ENCODE peak calls at places on chromosomes 12 and 14, in six cellular contexts. K, Z, D, O, F and U are unnamed samples.

GRCh38 chr12:47832263-47832933 is 12.7 kb upstream of the HDAC7 start:
- DNase-seq in Z (peak), F (no peak), K (no peak), O (no peak), D (no peak), U (no peak)

GRCh38 chr14:106209745-106210144 is 683.4 kb downstream of the TMEM121 start:
- DNase-seq in O (no peak), Z (no peak), F (no peak), K (no peak), D (no peak), U (no peak)

GRCh38 chr12:89212339-89212771 is 139.9 kb downstream of the DUSP6 start:
- DNase-seq in F (peak), O (no peak), D (no peak), K (no peak), Z (peak), U (no peak)

GRCh38 chr14:77206877-77207389 is 25.3 kb downstream of the TMEM63C start:
- DNase-seq in O (no peak), D (no peak), F (no peak), Z (no peak), K (peak), U (no peak)

GRCh38 chr14:97788364-97788763 is 991.2 kb downstream of the VRK1 start:
- DNase-seq in F (no peak), Z (no peak), D (no peak), O (no peak), K (no peak), U (no peak)

GRCh38 chr12:18439541-18439940 is 178.2 kb downstream of the PIK3C2G start:
- DNase-seq in F (no peak), O (peak), Z (no peak), K (no peak), D (no peak), U (no peak)

GRCh38 chr12:68450947-68451260 is 118.7 kb upstream of the MDM1 start:
- DNase-seq in Z (no peak), F (no peak), O (peak), K (no peak), D (no peak), U (no peak)

GRCh38 chr14:29721586-29721985 is 206.1 kb downstream of the PRKD1 start:
- DNase-seq in O (no peak), K (no peak), Z (no peak), F (no peak), D (no peak), U (no peak)

GRCh38 chr14:34538871-34539406 is 562 bp downstream of the EAPP start:
- DNase-seq in K (no peak), D (no peak), Z (no peak), F (no peak), O (peak), U (no peak)

GRCh38 chr12:50598321-50598862 is 93.6 kb downstream of the DIP2B start:
- DNase-seq in Z (no peak), D (no peak), K (no peak), F (no peak), O (peak), U (no peak)

GRCh38 chr12:13713746-13714400 is 267.5 kb downstream of the GRIN2B start:
- DNase-seq in Z (no peak), K (no peak), F (peak), O (no peak), D (no peak), U (no peak)

GRCh38 chr14:100159107-100159864 is at the start of gene DEGS2:
- DNase-seq in K (peak), Z (peak), D (peak), O (peak), F (peak), U (no peak)

GRCh38 chr12:28645891-28646290 is 455.6 kb downstream of the CCDC91 start:
- DNase-seq in O (no peak), K (peak), F (no peak), D (no peak), Z (peak), U (no peak)

GRCh38 chr12:12527820-12528296 is 34.8 kb downstream of the DUSP16 start:
- DNase-seq in O (no peak), D (no peak), F (peak), Z (no peak), K (peak), U (no peak)

GRCh38 chr12:76878045-76878898 is 547 bp downstream of the CSRP2 start:
- DNase-seq in F (peak), O (peak), Z (peak), K (peak), D (peak), U (no peak)

GRCh38 chr12:39920222-39920621 is 185.7 kb downstream of the SLC2A13 start:
- DNase-seq in D (no peak), F (no peak), O (no peak), K (no peak), Z (no peak), U (no peak)

GRCh38 chr12:7907009-7907408 is 29.0 kb downstream of the SLC2A3 start:
- DNase-seq in K (peak), O (peak), Z (no peak), D (peak), F (peak), U (no peak)

GRCh38 chr12:41034686-41035085 is 153.4 kb upstream of the PDZRN4 start:
- DNase-seq in F (no peak), K (no peak), Z (no peak), O (no peak), D (no peak), U (no peak)

GRCh38 chr12:40375076-40375475 is 150.3 kb downstream of the LRRK2 start:
- DNase-seq in K (peak), O (peak), F (no peak), Z (no peak), D (no peak), U (no peak)

GRCh38 chr12:124777399-124778372 is 86.0 kb downstream of the SCARB1 start:
- DNase-seq in F (no peak), Z (no peak), O (no peak), K (no peak), D (no peak), U (no peak)

GRCh38 chr12:124780336-124780735 is 83.3 kb downstream of the SCARB1 start:
- DNase-seq in Z (no peak), F (no peak), D (no peak), K (peak), O (no peak), U (no peak)

GRCh38 chr12:124776126-124776513 is 87.5 kb downstream of the SCARB1 start:
- DNase-seq in O (no peak), K (no peak), Z (no peak), F (no peak), D (no peak), U (no peak)

GRCh38 chr12:124779161-124780141 is 84.2 kb downstream of the SCARB1 start:
- DNase-seq in F (no peak), O (no peak), D (no peak), K (no peak), Z (no peak), U (no peak)

DNA sequence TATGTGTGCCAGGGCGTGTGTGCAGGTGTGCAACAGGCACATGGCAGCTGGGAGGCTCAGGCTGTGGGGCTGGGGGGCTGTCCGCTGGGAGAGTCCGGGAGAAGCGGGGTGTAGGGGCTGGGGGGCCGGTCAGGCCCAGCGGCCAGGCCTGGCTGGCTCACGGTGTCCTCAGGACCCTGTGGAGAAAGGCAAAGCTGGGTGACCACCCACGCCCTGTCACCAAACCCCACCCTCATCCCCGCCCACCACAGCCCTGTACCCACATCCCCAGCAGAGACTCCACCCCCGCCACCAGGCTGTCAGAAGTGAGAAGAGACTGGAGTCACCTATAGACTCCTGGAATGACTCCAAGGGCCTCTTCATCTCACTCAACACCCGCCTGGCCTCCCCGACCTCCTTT is 85.3 kb downstream of the SCARB1 start:
- DNase-seq in D (no peak), O (no peak), Z (no peak), K (no peak), F (no peak), U (no peak)
- H3K27ac ChIP-seq in D (no peak), O (no peak), Z (no peak), K (no peak), F (no peak), U (no peak)

DNA sequence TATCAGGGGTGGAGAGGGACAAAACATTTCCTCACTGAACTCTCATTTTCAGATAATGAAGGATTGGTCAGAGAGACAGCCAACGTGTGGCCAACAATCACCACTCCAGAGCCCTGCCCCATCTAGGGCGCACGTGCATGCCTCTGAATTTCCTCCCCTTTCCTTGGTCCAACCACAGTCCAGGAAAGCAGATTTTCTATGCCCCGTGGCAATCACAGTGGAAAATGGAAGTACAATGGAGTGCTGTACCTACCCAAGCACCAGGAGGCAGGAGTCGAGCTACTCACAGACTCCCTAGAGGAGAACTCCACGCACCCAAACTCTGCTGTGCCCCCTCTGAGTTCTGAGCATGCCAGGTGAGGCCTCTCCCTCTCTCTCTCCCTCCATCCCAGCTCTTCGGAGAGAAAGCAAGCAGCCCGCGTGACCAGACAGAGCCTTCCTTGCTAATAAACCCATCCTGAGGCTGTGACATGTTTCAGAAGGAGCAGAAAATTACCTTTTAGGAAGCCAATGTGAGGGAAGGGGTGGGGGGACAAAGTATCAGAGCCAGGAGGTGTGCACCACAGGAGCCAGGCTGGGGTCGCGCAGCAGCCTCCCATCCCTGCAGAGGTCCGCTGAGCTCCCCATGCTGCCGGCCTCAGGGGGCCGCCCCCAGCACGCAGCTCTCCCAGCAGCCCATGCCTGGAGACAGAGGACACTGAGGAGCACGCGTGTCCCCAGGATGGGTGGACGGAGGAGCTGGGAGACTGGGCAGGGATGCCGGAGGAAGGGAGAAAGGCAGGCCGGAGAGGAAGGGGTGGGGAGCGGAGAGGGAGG is 73.4 kb downstream of the PITPNM2 start:
- DNase-seq in D (no peak), Z (peak), K (no peak), O (no peak), F (no peak), U (no peak)
- H3K27ac ChIP-seq in D (no peak), Z (no peak), K (no peak), O (no peak), F (no peak), U (no peak)

GRCh38 chr12:3117144-3117581 is 40.0 kb downstream of the TSPAN9 start:
- DNase-seq in O (no peak), K (no peak), F (no peak), Z (no peak), D (no peak), U (no peak)
- H3K27ac ChIP-seq in O (peak), K (no peak), F (no peak), Z (peak), D (no peak), U (no peak)

GRCh38 chr12:119175115-119175514 is 3.6 kb upstream of the HSPB8 start:
- DNase-seq in K (no peak), Z (no peak), D (no peak), O (no peak), F (no peak), U (no peak)
- H3K27ac ChIP-seq in K (no peak), Z (peak), D (no peak), O (no peak), F (no peak), U (no peak)